ENCODE peak calls at places on chromosome 14, in ten cellular contexts. M is prostate gland; Y is HTR-8/SVneo; D is IMR-90; S is activated CD8-positive, alpha-beta T cell treated with anti-CD3 and anti-CD28 coated beads, Interleukin-2, amount 10 ng/mL, durations not matched to agents 7 days and 5 days; L is activated CD8-positive, alpha-beta memory T cell treated with anti-CD3 and anti-CD28 coated beads for 48 hours; Q is glutamatergic neuron; I is neural progenitor cell; K is COR-L47; U is T-cell. P is an unnamed sample.
A peak's percentile ranks its signal among the peaks of the same experiment; 100 is the strongest.

GRCh38 chr14:100406505-100407131 is 83.5 kb downstream of the SLC25A47 start:
- DNase-seq in M (no peak), Y (no peak), D (peak; percentile 32), S (peak; percentile 54), L (peak; percentile 13), Q (no peak), I (no peak), K (no peak), U (no peak), P (no peak)

GRCh38 chr14:95516554-95517209 is at the start of gene SYNE3:
- DNase-seq in M (no peak), Y (no peak), D (no peak), S (peak; percentile 63), L (no peak), Q (peak; percentile 48), I (peak; percentile 66), K (no peak), U (no peak), P (no peak)

GRCh38 chr14:38210587-38211257 is 3.0 kb downstream of the SSTR1 start:
- DNase-seq in M (no peak), Y (peak; percentile 45), D (peak; percentile 70), S (no peak), L (no peak), Q (peak; percentile 53), I (peak; percentile 69), K (no peak), U (no peak), P (no peak)

GRCh38 chr14:21350539-21350938 is 33.3 kb downstream of the SUPT16H start:
- DNase-seq in M (no peak), Y (no peak), D (no peak), S (no peak), L (no peak), Q (no peak), I (no peak), K (no peak), U (no peak), P (no peak)

GRCh38 chr14:54348923-54349615 is 47.7 kb upstream of the CDKN3 start:
- DNase-seq in M (no peak), Y (no peak), D (peak; percentile 23), S (no peak), L (no peak), Q (no peak), I (no peak), K (no peak), U (no peak), P (no peak)

GRCh38 chr14:92223027-92223426 is 99.9 kb upstream of the SLC24A4 start:
- DNase-seq in M (no peak), Y (no peak), D (no peak), S (no peak), L (no peak), Q (no peak), I (no peak), K (no peak), U (no peak), P (no peak)

GRCh38 chr14:33943081-33943480 is 7.8 kb downstream of the EGLN3 start:
- DNase-seq in M (peak; percentile 22), Y (no peak), D (no peak), S (no peak), L (no peak), Q (no peak), I (no peak), K (peak; percentile 99), U (no peak), P (no peak)

GRCh38 chr14:100878271-100879146 is 25.0 kb downstream of the RTL1 start:
- DNase-seq in M (no peak), Y (no peak), D (no peak), S (no peak), L (no peak), Q (no peak), I (no peak), K (no peak), U (no peak), P (no peak)

GRCh38 chr14:89067293-89067972 is 243.0 kb downstream of the TTC8 start:
- DNase-seq in M (no peak), Y (no peak), D (no peak), S (peak; percentile 46), L (no peak), Q (no peak), I (no peak), K (no peak), U (no peak), P (no peak)

GRCh38 chr14:41825622-41826021 is 218.9 kb downstream of the LRFN5 start:
- DNase-seq in M (no peak), Y (no peak), D (no peak), S (no peak), L (no peak), Q (no peak), I (no peak), K (no peak), U (no peak), P (no peak)

GRCh38 chr14:24441485-24441884 is 1.1 kb downstream of the SDR39U1 start:
- DNase-seq in M (no peak), Y (no peak), D (no peak), S (peak; percentile 20), L (no peak), Q (no peak), I (no peak), K (no peak), U (no peak), P (no peak)

GRCh38 chr14:78074546-78074945 is 95.6 kb upstream of the NRXN3 start:
- DNase-seq in M (no peak), Y (no peak), D (no peak), S (no peak), L (no peak), Q (no peak), I (no peak), K (no peak), U (no peak), P (no peak)

GRCh38 chr14:61911534-61911933 is 149.3 kb downstream of the SNAPC1 start:
- DNase-seq in M (no peak), Y (no peak), D (no peak), S (no peak), L (no peak), Q (no peak), I (no peak), K (peak; percentile 55), U (peak; percentile 15), P (no peak)

GRCh38 chr14:94532462-94532861 is 23.2 kb upstream of the SERPINA12 start:
- DNase-seq in M (no peak), Y (no peak), D (no peak), S (no peak), L (no peak), Q (no peak), I (no peak), K (no peak), U (no peak), P (no peak)

GRCh38 chr14:23578560-23579310 is at the start of gene JPH4:
- DNase-seq in M (no peak), Y (no peak), D (no peak), S (peak; percentile 16), L (no peak), Q (peak; percentile 83), I (peak; percentile 79), K (peak; percentile 83), U (no peak), P (no peak)

GRCh38 chr14:67883717-67884116 is 64.1 kb downstream of the RAD51B start:
- DNase-seq in M (no peak), Y (peak; percentile 57), D (peak; percentile 28), S (no peak), L (no peak), Q (no peak), I (no peak), K (no peak), U (no peak), P (no peak)

GRCh38 chr14:52351191-52351560 is 37.1 kb downstream of the PTGER2 start:
- DNase-seq in M (no peak), Y (no peak), D (peak; percentile 57), S (no peak), L (no peak), Q (no peak), I (no peak), K (no peak), U (no peak), P (no peak)

P was measured in thoracic aorta.